ENCODE peak calls at places on chromosomes 1 and 21, in ten cellular contexts. One of them, this sample, is unnamed.

GRCh38 chr1:213982814-213983588 is 4.8 kb upstream of the PROX1 start:
- DNase-seq in NCI-H2081: peak; percentile 73
- DNase-seq in fibroblast of mammary gland: no peak
- DNase-seq in aorta: no peak
- DNase-seq in activated CD4-positive, alpha-beta T cell treated with anti-CD3 and anti-CD28 coated beads for 48 hours: no peak
- DNase-seq in renal cortical epithelial cell: no peak
- DNase-seq in astrocyte of the spinal cord: no peak
- DNase-seq in SK-MEL-5: no peak
- DNase-seq in kidney epithelial cell: no peak
- DNase-seq in occipital lobe: no peak
- DNase-seq in this sample: peak; percentile 84

GRCh38 chr1:94606471-94606870 is 64.9 kb upstream of the F3 start:
- DNase-seq in kidney epithelial cell: no peak
- DNase-seq in NCI-H2081: no peak
- DNase-seq in astrocyte of the spinal cord: no peak
- DNase-seq in renal cortical epithelial cell: no peak
- DNase-seq in activated CD4-positive, alpha-beta T cell treated with anti-CD3 and anti-CD28 coated beads for 48 hours: no peak
- DNase-seq in SK-MEL-5: no peak
- DNase-seq in fibroblast of mammary gland: no peak
- DNase-seq in aorta: no peak
- DNase-seq in occipital lobe: no peak
- DNase-seq in this sample: no peak

GRCh38 chr1:86487131-86487804 is 18.5 kb downstream of the CLCA1 start:
- DNase-seq in astrocyte of the spinal cord: peak; percentile 92
- DNase-seq in fibroblast of mammary gland: peak; percentile 100
- DNase-seq in NCI-H2081: no peak
- DNase-seq in renal cortical epithelial cell: no peak
- DNase-seq in kidney epithelial cell: peak; percentile 38
- DNase-seq in SK-MEL-5: peak; percentile 74
- DNase-seq in aorta: no peak
- DNase-seq in occipital lobe: no peak
- DNase-seq in activated CD4-positive, alpha-beta T cell treated with anti-CD3 and anti-CD28 coated beads for 48 hours: no peak
- DNase-seq in this sample: no peak

GRCh38 chr1:29282924-29283803 is 46.8 kb downstream of the PTPRU start:
- DNase-seq in renal cortical epithelial cell: peak; percentile 29
- DNase-seq in activated CD4-positive, alpha-beta T cell treated with anti-CD3 and anti-CD28 coated beads for 48 hours: peak; percentile 50
- DNase-seq in occipital lobe: no peak
- DNase-seq in aorta: peak; percentile 73
- DNase-seq in NCI-H2081: no peak
- DNase-seq in fibroblast of mammary gland: peak; percentile 45
- DNase-seq in astrocyte of the spinal cord: peak; percentile 48
- DNase-seq in SK-MEL-5: peak; percentile 87
- DNase-seq in kidney epithelial cell: no peak
- DNase-seq in this sample: peak; percentile 98

GRCh38 chr1:29272171-29272907 is 36.0 kb downstream of the PTPRU start:
- DNase-seq in NCI-H2081: no peak
- DNase-seq in astrocyte of the spinal cord: no peak
- DNase-seq in kidney epithelial cell: no peak
- DNase-seq in SK-MEL-5: no peak
- DNase-seq in occipital lobe: no peak
- DNase-seq in fibroblast of mammary gland: no peak
- DNase-seq in activated CD4-positive, alpha-beta T cell treated with anti-CD3 and anti-CD28 coated beads for 48 hours: no peak
- DNase-seq in renal cortical epithelial cell: no peak
- DNase-seq in aorta: no peak
- DNase-seq in this sample: peak; percentile 43

GRCh38 chr1:64631346-64632052 is 113.4 kb upstream of the RAVER2 start:
- DNase-seq in NCI-H2081: no peak
- DNase-seq in astrocyte of the spinal cord: no peak
- DNase-seq in occipital lobe: no peak
- DNase-seq in SK-MEL-5: no peak
- DNase-seq in fibroblast of mammary gland: no peak
- DNase-seq in kidney epithelial cell: no peak
- DNase-seq in aorta: no peak
- DNase-seq in activated CD4-positive, alpha-beta T cell treated with anti-CD3 and anti-CD28 coated beads for 48 hours: no peak
- DNase-seq in renal cortical epithelial cell: no peak
- DNase-seq in this sample: peak; percentile 49

GRCh38 chr1:207129053-207129452 is 25.0 kb downstream of the C4BPA start:
- DNase-seq in NCI-H2081: no peak
- DNase-seq in fibroblast of mammary gland: no peak
- DNase-seq in occipital lobe: no peak
- DNase-seq in activated CD4-positive, alpha-beta T cell treated with anti-CD3 and anti-CD28 coated beads for 48 hours: no peak
- DNase-seq in kidney epithelial cell: no peak
- DNase-seq in renal cortical epithelial cell: no peak
- DNase-seq in astrocyte of the spinal cord: no peak
- DNase-seq in SK-MEL-5: no peak
- DNase-seq in aorta: no peak
- DNase-seq in this sample: no peak

GRCh38 chr1:18021242-18021641 is 86.4 kb upstream of the IGSF21 start:
- DNase-seq in fibroblast of mammary gland: no peak
- DNase-seq in renal cortical epithelial cell: no peak
- DNase-seq in occipital lobe: no peak
- DNase-seq in kidney epithelial cell: no peak
- DNase-seq in activated CD4-positive, alpha-beta T cell treated with anti-CD3 and anti-CD28 coated beads for 48 hours: no peak
- DNase-seq in SK-MEL-5: no peak
- DNase-seq in aorta: no peak
- DNase-seq in NCI-H2081: no peak
- DNase-seq in astrocyte of the spinal cord: no peak
- DNase-seq in this sample: no peak

GRCh38 chr1:204337047-204337446 is 22.7 kb downstream of the PLEKHA6 start:
- DNase-seq in fibroblast of mammary gland: no peak
- DNase-seq in aorta: no peak
- DNase-seq in activated CD4-positive, alpha-beta T cell treated with anti-CD3 and anti-CD28 coated beads for 48 hours: no peak
- DNase-seq in astrocyte of the spinal cord: no peak
- DNase-seq in kidney epithelial cell: no peak
- DNase-seq in SK-MEL-5: no peak
- DNase-seq in occipital lobe: no peak
- DNase-seq in renal cortical epithelial cell: no peak
- DNase-seq in NCI-H2081: no peak
- DNase-seq in this sample: no peak

GRCh38 chr1:84876353-84876752 is 16.7 kb downstream of the LPAR3 start:
- DNase-seq in occipital lobe: no peak
- DNase-seq in SK-MEL-5: no peak
- DNase-seq in aorta: no peak
- DNase-seq in NCI-H2081: no peak
- DNase-seq in astrocyte of the spinal cord: no peak
- DNase-seq in kidney epithelial cell: no peak
- DNase-seq in fibroblast of mammary gland: no peak
- DNase-seq in activated CD4-positive, alpha-beta T cell treated with anti-CD3 and anti-CD28 coated beads for 48 hours: no peak
- DNase-seq in renal cortical epithelial cell: no peak
- DNase-seq in this sample: no peak

GRCh38 chr1:91777196-91777595 is 108.8 kb downstream of the TGFBR3 start:
- DNase-seq in kidney epithelial cell: no peak
- DNase-seq in aorta: no peak
- DNase-seq in fibroblast of mammary gland: no peak
- DNase-seq in occipital lobe: no peak
- DNase-seq in NCI-H2081: no peak
- DNase-seq in renal cortical epithelial cell: no peak
- DNase-seq in SK-MEL-5: no peak
- DNase-seq in activated CD4-positive, alpha-beta T cell treated with anti-CD3 and anti-CD28 coated beads for 48 hours: no peak
- DNase-seq in astrocyte of the spinal cord: no peak
- DNase-seq in this sample: no peak

GRCh38 chr1:116725798-116726197 is 28.4 kb upstream of the CD2 start:
- DNase-seq in aorta: no peak
- DNase-seq in activated CD4-positive, alpha-beta T cell treated with anti-CD3 and anti-CD28 coated beads for 48 hours: no peak
- DNase-seq in astrocyte of the spinal cord: peak; percentile 22
- DNase-seq in NCI-H2081: no peak
- DNase-seq in renal cortical epithelial cell: no peak
- DNase-seq in occipital lobe: no peak
- DNase-seq in kidney epithelial cell: no peak
- DNase-seq in SK-MEL-5: no peak
- DNase-seq in fibroblast of mammary gland: peak; percentile 58
- DNase-seq in this sample: no peak

GRCh38 chr1:170555370-170555769 is 23.4 kb downstream of the GORAB start:
- DNase-seq in aorta: no peak
- DNase-seq in fibroblast of mammary gland: no peak
- DNase-seq in NCI-H2081: no peak
- DNase-seq in astrocyte of the spinal cord: no peak
- DNase-seq in SK-MEL-5: no peak
- DNase-seq in kidney epithelial cell: no peak
- DNase-seq in renal cortical epithelial cell: no peak
- DNase-seq in activated CD4-positive, alpha-beta T cell treated with anti-CD3 and anti-CD28 coated beads for 48 hours: no peak
- DNase-seq in occipital lobe: no peak
- DNase-seq in this sample: no peak

GRCh38 chr1:35544976-35545375 is 12.2 kb downstream of the KIAA0319L start:
- DNase-seq in SK-MEL-5: peak; percentile 78
- DNase-seq in fibroblast of mammary gland: peak; percentile 56
- DNase-seq in aorta: no peak
- DNase-seq in astrocyte of the spinal cord: no peak
- DNase-seq in renal cortical epithelial cell: peak; percentile 84
- DNase-seq in activated CD4-positive, alpha-beta T cell treated with anti-CD3 and anti-CD28 coated beads for 48 hours: peak; percentile 54
- DNase-seq in NCI-H2081: no peak
- DNase-seq in occipital lobe: no peak
- DNase-seq in kidney epithelial cell: no peak
- DNase-seq in this sample: peak; percentile 67

GRCh38 chr1:28822779-28823178 is 10.8 kb downstream of the OPRD1 start:
- DNase-seq in kidney epithelial cell: no peak
- DNase-seq in SK-MEL-5: no peak
- DNase-seq in NCI-H2081: no peak
- DNase-seq in occipital lobe: no peak
- DNase-seq in activated CD4-positive, alpha-beta T cell treated with anti-CD3 and anti-CD28 coated beads for 48 hours: no peak
- DNase-seq in astrocyte of the spinal cord: no peak
- DNase-seq in fibroblast of mammary gland: no peak
- DNase-seq in aorta: no peak
- DNase-seq in renal cortical epithelial cell: no peak
- DNase-seq in this sample: no peak

GRCh38 chr21:36178349-36178748 is 21.7 kb downstream of the DOP1B start:
- DNase-seq in fibroblast of mammary gland: no peak
- DNase-seq in kidney epithelial cell: no peak
- DNase-seq in renal cortical epithelial cell: no peak
- DNase-seq in activated CD4-positive, alpha-beta T cell treated with anti-CD3 and anti-CD28 coated beads for 48 hours: no peak
- DNase-seq in occipital lobe: no peak
- DNase-seq in NCI-H2081: no peak
- DNase-seq in SK-MEL-5: no peak
- DNase-seq in aorta: no peak
- DNase-seq in astrocyte of the spinal cord: no peak
- DNase-seq in this sample: no peak

GRCh38 chr1:173489149-173489600 is 12.0 kb downstream of the PRDX6 start:
- DNase-seq in kidney epithelial cell: no peak
- DNase-seq in fibroblast of mammary gland: peak; percentile 41
- DNase-seq in occipital lobe: no peak
- DNase-seq in SK-MEL-5: peak; percentile 53
- DNase-seq in activated CD4-positive, alpha-beta T cell treated with anti-CD3 and anti-CD28 coated beads for 48 hours: no peak
- DNase-seq in renal cortical epithelial cell: no peak
- DNase-seq in aorta: no peak
- DNase-seq in NCI-H2081: no peak
- DNase-seq in astrocyte of the spinal cord: no peak
- DNase-seq in this sample: no peak

GRCh38 chr1:183226963-183227362 is 40.9 kb downstream of the LAMC2 start:
- DNase-seq in renal cortical epithelial cell: peak; percentile 73
- DNase-seq in aorta: no peak
- DNase-seq in SK-MEL-5: no peak
- DNase-seq in fibroblast of mammary gland: no peak
- DNase-seq in activated CD4-positive, alpha-beta T cell treated with anti-CD3 and anti-CD28 coated beads for 48 hours: no peak
- DNase-seq in astrocyte of the spinal cord: peak; percentile 13
- DNase-seq in occipital lobe: no peak
- DNase-seq in kidney epithelial cell: no peak
- DNase-seq in NCI-H2081: no peak
- DNase-seq in this sample: no peak

GRCh38 chr21:33976980-33977720 is 61.5 kb upstream of the ATP5PO start:
- DNase-seq in aorta: no peak
- DNase-seq in fibroblast of mammary gland: no peak
- DNase-seq in occipital lobe: no peak
- DNase-seq in SK-MEL-5: no peak
- DNase-seq in kidney epithelial cell: no peak
- DNase-seq in NCI-H2081: no peak
- DNase-seq in activated CD4-positive, alpha-beta T cell treated with anti-CD3 and anti-CD28 coated beads for 48 hours: peak; percentile 38
- DNase-seq in renal cortical epithelial cell: no peak
- DNase-seq in astrocyte of the spinal cord: no peak
- DNase-seq in this sample: peak; percentile 12

This sample was measured in ecto neural progenitor cell.